ENCODE peak calls at places on chromosomes 16 and 17, in seven cellular contexts. M is NCI-H1436, N is AML-193, E is psoas muscle, D is GF-D8, Z is brain microvascular endothelial cell, X is fibroblast of the aortic adventitia. C is an unnamed sample.

GRCh38 chr16:66270333-66270927 is 96.1 kb upstream of the CDH5 start:
- DNase-seq in M (peak; percentile 60), N (no peak), E (peak; percentile 84), D (no peak), Z (peak; percentile 55), X (peak; percentile 62), C (peak; percentile 69)

GRCh38 chr16:68786685-68787418 is 49.8 kb downstream of the CDH1 start:
- DNase-seq in M (peak; percentile 65), N (no peak), E (no peak), D (no peak), Z (peak; percentile 79), X (peak; percentile 75), C (no peak)

GRCh38 chr16:73143681-73144370 is 95.9 kb upstream of the ZFHX3 start:
- DNase-seq in M (no peak), N (no peak), E (no peak), D (no peak), Z (no peak), X (peak; percentile 55), C (no peak)

GRCh38 chr17:2068589-2069051 is 13.7 kb downstream of the HIC1 start:
- DNase-seq in M (no peak), N (no peak), E (no peak), D (no peak), Z (no peak), X (no peak), C (peak; percentile 26)

GRCh38 chr16:4572715-4573114 is 16.6 kb downstream of the C16orf96 start:
- DNase-seq in M (no peak), N (no peak), E (no peak), D (no peak), Z (no peak), X (peak; percentile 18), C (no peak)

GRCh38 chr17:21235921-21236320 is 17.3 kb downstream of the NATD1 start:
- DNase-seq in M (no peak), N (no peak), E (no peak), D (no peak), Z (no peak), X (no peak), C (no peak)

GRCh38 chr17:82323514-82324234 is 6.3 kb upstream of the CD7 start:
- DNase-seq in M (no peak), N (no peak), E (no peak), D (no peak), Z (no peak), X (no peak), C (no peak)

GRCh38 chr17:41812176-41813038 is at the start of gene FKBP10:
- DNase-seq in M (peak; percentile 27), N (peak; percentile 39), E (peak; percentile 80), D (no peak), Z (peak; percentile 87), X (peak; percentile 87), C (no peak)

GRCh38 chr17:45020354-45021138 is 30.9 kb downstream of the DCAKD start:
- DNase-seq in M (no peak), N (no peak), E (no peak), D (no peak), Z (peak; percentile 15), X (peak; percentile 16), C (no peak)

GRCh38 chr16:27242868-27243590 is 25.5 kb downstream of the NSMCE1 start:
- DNase-seq in M (no peak), N (no peak), E (peak; percentile 56), D (peak; percentile 46), Z (peak; percentile 99), X (peak; percentile 88), C (peak; percentile 52)

GRCh38 chr17:64788286-64789060 is 126.4 kb upstream of the SMURF2 start:
- DNase-seq in M (no peak), N (no peak), E (no peak), D (no peak), Z (no peak), X (no peak), C (no peak)

GRCh38 chr17:35684046-35684802 is 47.2 kb upstream of the RASL10B start:
- DNase-seq in M (no peak), N (no peak), E (no peak), D (no peak), Z (peak; percentile 6), X (peak; percentile 43), C (no peak)

GRCh38 chr17:2102931-2103398 is 48.1 kb downstream of the HIC1 start:
- DNase-seq in M (no peak), N (no peak), E (no peak), D (no peak), Z (peak; percentile 74), X (peak; percentile 92), C (no peak)

GRCh38 chr17:56290486-56291118 is 137.3 kb downstream of the ANKFN1 start:
- DNase-seq in M (no peak), N (no peak), E (no peak), D (no peak), Z (no peak), X (no peak), C (peak; percentile 41)

GRCh38 chr17:41651625-41652460 is 27.5 kb upstream of the KRT17 start:
- DNase-seq in M (no peak), N (no peak), E (peak; percentile 59), D (no peak), Z (no peak), X (no peak), C (no peak)

GRCh38 chr17:31472137-31472536 is 80.7 kb downstream of the RAB11FIP4 start:
- DNase-seq in M (no peak), N (no peak), E (no peak), D (no peak), Z (no peak), X (no peak), C (no peak)

GRCh38 chr16:9647981-9648701 is 534.1 kb downstream of the GRIN2A start:
- DNase-seq in M (no peak), N (no peak), E (no peak), D (no peak), Z (peak; percentile 12), X (peak; percentile 40), C (no peak)

GRCh38 chr16:239948-240277 is 5.3 kb downstream of the FAM234A start:
- DNase-seq in M (no peak), N (no peak), E (no peak), D (no peak), Z (no peak), X (no peak), C (no peak)

GRCh38 chr17:38598536-38598935 is 7.2 kb downstream of the SRCIN1 start:
- DNase-seq in M (peak; percentile 92), N (peak; percentile 61), E (no peak), D (peak; percentile 32), Z (peak; percentile 61), X (peak; percentile 56), C (peak; percentile 84)

GRCh38 chr17:63997341-63998048 is 656 bp upstream of the PRR29 start:
- DNase-seq in M (no peak), N (no peak), E (no peak), D (no peak), Z (no peak), X (no peak), C (no peak)

GRCh38 chr16:84096447-84097005 is 20.2 kb downstream of the MBTPS1 start:
- DNase-seq in M (no peak), N (no peak), E (no peak), D (no peak), Z (no peak), X (no peak), C (no peak)

GRCh38 chr17:79840204-79840988 is 1.2 kb upstream of the CBX4 start:
- DNase-seq in M (no peak), N (no peak), E (peak; percentile 83), D (peak; percentile 55), Z (no peak), X (peak; percentile 69), C (no peak)

GRCh38 chr17:35345926-35346771 is 27.3 kb downstream of the SLFN11 start:
- DNase-seq in M (no peak), N (peak; percentile 97), E (peak; percentile 83), D (peak; percentile 68), Z (no peak), X (peak; percentile 60), C (peak; percentile 78)